ENCODE peak calls at places on chromosome 5, in six cellular contexts. J is brain microvascular endothelial cell, D is lower leg skin, Y is HCT116, V is fibroblast of mammary gland, F is A549. E is an unnamed sample.

GRCh38 chr5:141657937-141658545 is 6.8 kb upstream of the FCHSD1 start:
- DNase-seq in Y (peak; percentile 56), V (peak; percentile 98), D (no peak), F (peak; percentile 63), J (peak; percentile 95), E (no peak)

GRCh38 chr5:170498811-170499210 is 5.0 kb upstream of the KCNIP1 start:
- DNase-seq in Y (no peak), F (no peak), J (no peak), V (no peak), D (no peak), E (no peak)

GRCh38 chr5:146521403-146522106 is 5.6 kb upstream of the GPR151 start:
- DNase-seq in F (no peak), J (no peak), Y (no peak), V (no peak), D (no peak), E (no peak)

GRCh38 chr5:10987881-10988504 is 227.0 kb upstream of the DAP start:
- DNase-seq in V (peak; percentile 12), D (peak; percentile 36), F (peak; percentile 35), J (peak; percentile 25), Y (peak; percentile 42), E (no peak)

GRCh38 chr5:78367318-78367991 is 7.0 kb downstream of the SCAMP1 start:
- DNase-seq in J (no peak), V (no peak), D (no peak), Y (no peak), F (no peak), E (no peak)

GRCh38 chr5:135814254-135814653 is 20.2 kb upstream of the SLC25A48 start:
- DNase-seq in V (no peak), F (no peak), Y (no peak), D (no peak), J (no peak), E (no peak)

GRCh38 chr5:103587185-103587748 is 24.7 kb upstream of the NUDT12 start:
- DNase-seq in D (no peak), J (no peak), V (peak; percentile 32), F (no peak), Y (no peak), E (no peak)

GRCh38 chr5:65086234-65086886 is 317.6 kb downstream of the CWC27 start:
- DNase-seq in V (peak; percentile 21), J (peak; percentile 56), Y (no peak), F (no peak), D (no peak), E (no peak)

GRCh38 chr5:13809921-13810320 is 134.6 kb downstream of the DNAH5 start:
- DNase-seq in F (no peak), J (no peak), D (no peak), V (no peak), Y (no peak), E (no peak)

GRCh38 chr5:44441460-44441859 is 52.2 kb upstream of the FGF10 start:
- DNase-seq in F (no peak), J (no peak), Y (no peak), D (no peak), V (no peak), E (no peak)

GRCh38 chr5:54062958-54063357 is 247.4 kb downstream of the ARL15 start:
- DNase-seq in Y (no peak), J (peak; percentile 83), V (peak; percentile 52), D (no peak), F (no peak), E (no peak)

GRCh38 chr5:148290271-148291195 is 21.7 kb upstream of the SPINK7 start:
- DNase-seq in V (peak; percentile 13), D (no peak), F (no peak), J (peak; percentile 5), Y (peak; percentile 4), E (no peak)

GRCh38 chr5:59187772-59188347 is 605.0 kb downstream of the RAB3C start:
- DNase-seq in F (no peak), V (peak; percentile 56), J (peak; percentile 62), Y (no peak), D (no peak), E (no peak)

GRCh38 chr5:116428966-116429365 is 145.7 kb downstream of the SEMA6A start:
- DNase-seq in V (no peak), J (no peak), F (no peak), Y (no peak), D (no peak), E (no peak)

GRCh38 chr5:158727108-158727507 is 372.6 kb downstream of the EBF1 start:
- DNase-seq in Y (no peak), J (no peak), V (peak; percentile 84), F (no peak), D (no peak), E (no peak)

GRCh38 chr5:168350315-168350714 is 58.9 kb downstream of the WWC1 start:
- DNase-seq in V (no peak), Y (no peak), F (no peak), D (no peak), J (no peak), E (no peak)

GRCh38 chr5:67774796-67775195 is 440.8 kb upstream of the PIK3R1 start:
- DNase-seq in D (no peak), J (no peak), Y (no peak), F (no peak), V (no peak), E (no peak)

GRCh38 chr5:145975361-145976066 is 39.1 kb downstream of the SH3RF2 start:
- DNase-seq in V (peak; percentile 62), D (no peak), J (peak; percentile 96), Y (peak; percentile 86), F (no peak), E (no peak)

GRCh38 chr5:134503937-134504437 is 21.5 kb upstream of the JADE2 start:
- DNase-seq in V (peak; percentile 85), Y (no peak), J (no peak), F (no peak), D (no peak), E (peak; percentile 22)

GRCh38 chr5:2900360-2900759 is 148.9 kb upstream of the IRX2 start:
- DNase-seq in D (no peak), Y (no peak), J (no peak), F (no peak), V (no peak), E (no peak)

GRCh38 chr5:117893211-117893610 is 1095.1 kb downstream of the DTWD2 start:
- DNase-seq in Y (no peak), V (no peak), J (no peak), D (no peak), F (no peak), E (no peak)

GRCh38 chr5:151719228-151719861 is 32.6 kb upstream of the SPARC start:
- DNase-seq in Y (no peak), J (peak; percentile 69), F (no peak), V (peak; percentile 73), D (no peak), E (no peak)

GRCh38 chr5:126536874-126537273 is 58.1 kb downstream of the ALDH7A1 start:
- DNase-seq in Y (no peak), F (no peak), V (no peak), D (no peak), J (no peak), E (no peak)

GRCh38 chr5:111697215-111697614 is 59.8 kb downstream of the NREP start:
- DNase-seq in V (peak; percentile 58), J (no peak), D (no peak), Y (no peak), F (no peak), E (no peak)

GRCh38 chr5:137254153-137254552 is 245.0 kb downstream of the SPOCK1 start:
- DNase-seq in F (no peak), D (peak; percentile 40), V (peak; percentile 94), Y (no peak), J (no peak), E (no peak)

GRCh38 chr5:40929049-40929448 is 19.8 kb downstream of the C7 start:
- DNase-seq in Y (no peak), V (peak; percentile 33), J (no peak), F (no peak), D (no peak), E (no peak)

GRCh38 chr5:88813805-88814584 is 69.0 kb downstream of the MEF2C start:
- DNase-seq in J (peak; percentile 14), D (no peak), V (no peak), Y (no peak), F (no peak), E (no peak)

GRCh38 chr5:83518676-83519075 is 47.1 kb downstream of the VCAN start:
- DNase-seq in J (no peak), Y (no peak), F (no peak), V (peak; percentile 34), D (no peak), E (no peak)

GRCh38 chr5:150339841-150340240 is 17.7 kb upstream of the TCOF1 start:
- DNase-seq in V (no peak), J (no peak), Y (no peak), F (no peak), D (no peak), E (no peak)

DNA sequence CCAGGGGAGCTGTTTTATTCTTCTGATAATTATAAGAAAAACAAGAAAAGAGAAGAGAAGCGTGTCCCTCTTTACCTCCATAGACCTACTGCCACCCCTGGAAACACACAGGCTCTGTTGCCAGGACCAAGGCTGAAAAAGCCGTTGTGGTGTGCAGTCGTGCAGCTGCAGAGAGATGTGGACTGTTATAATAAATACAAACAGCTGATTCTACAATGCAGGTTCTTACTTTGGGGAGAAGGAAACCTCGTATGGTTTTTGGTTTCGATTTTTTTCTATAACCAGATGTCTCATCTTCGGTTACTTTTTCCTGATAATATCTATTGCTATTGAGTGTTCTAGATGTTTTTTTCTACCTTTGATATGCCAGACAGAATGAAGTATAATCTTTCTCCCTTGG is 28.1 kb downstream of the FYB1 start:
- DNase-seq in V (no peak), J (no peak), Y (no peak), F (no peak), D (no peak), E (no peak)
- H3K4me3 ChIP-seq in V (no peak overlapping the region), J (no peak overlapping the region), Y (no peak overlapping the region), F (no peak overlapping the region), D (no peak overlapping the region), E (no peak overlapping the region)

DNA sequence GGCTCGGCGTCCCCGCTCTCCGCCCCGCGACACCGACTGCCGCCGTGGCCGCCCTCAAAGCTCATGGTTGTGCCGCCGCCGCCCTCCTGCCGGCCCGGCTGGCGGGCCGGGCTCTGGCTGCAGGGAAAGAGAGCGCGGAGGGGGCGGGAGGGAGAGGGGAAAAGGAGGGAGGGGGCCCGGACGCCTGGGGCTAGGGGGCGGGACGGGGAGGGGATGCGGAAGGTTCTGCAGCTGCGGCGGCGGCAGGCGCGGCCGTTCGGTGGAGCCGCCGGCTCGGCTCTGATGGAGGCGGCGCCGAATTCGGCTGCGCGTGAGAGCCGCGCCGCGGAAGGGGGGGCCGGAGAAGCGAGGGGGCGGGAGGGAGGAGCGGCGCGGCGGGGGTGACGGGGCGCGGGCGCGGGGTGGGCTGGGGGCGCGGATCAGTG is at the start of gene MARCHF11:
- DNase-seq in V (no peak), J (no peak), D (no peak), F (no peak), Y (no peak), E (no peak)
- H3K4me3 ChIP-seq in V (no peak within 1 kb of the TSS), J (peak within 1 kb of the TSS; percentile 35), D (no peak within 1 kb of the TSS), F (no peak within 1 kb of the TSS), Y (no peak within 1 kb of the TSS), E (peak within 1 kb of the TSS; percentile 53)

DNA sequence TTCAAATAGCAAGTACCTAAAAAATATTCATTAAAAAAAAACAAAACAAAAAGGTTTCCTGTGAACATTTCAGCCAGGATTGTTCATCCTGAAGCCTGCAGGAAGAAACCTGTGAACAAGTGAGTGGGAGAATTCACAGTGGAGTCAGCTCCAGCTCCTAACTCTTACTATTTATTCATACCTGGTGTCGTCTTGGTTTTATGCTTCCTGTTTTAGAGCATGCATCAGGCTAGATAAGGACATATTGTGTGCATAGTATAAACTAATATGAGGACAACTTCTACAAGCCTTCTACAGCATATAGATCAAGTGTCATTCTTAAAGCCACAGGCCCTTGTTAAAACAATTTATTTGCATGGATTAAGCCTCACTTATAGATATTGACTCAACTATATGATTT is 169.9 kb downstream of the EFNA5 start:
- DNase-seq in Y (no peak), F (no peak), J (no peak), V (no peak), D (no peak), E (no peak)
- H3K4me3 ChIP-seq in Y (no peak overlapping the region), F (no peak overlapping the region), J (no peak overlapping the region), V (no peak overlapping the region), D (no peak overlapping the region), E (no peak overlapping the region)

GRCh38 chr5:140556438-140556837 is 835 bp downstream of the SRA1 start:
- DNase-seq in D (no peak), J (no peak), F (no peak), Y (no peak), V (peak; percentile 36), E (no peak)
- H3K4me3 ChIP-seq in D (peak overlapping the region; percentile 87), J (peak overlapping the region; percentile 84), F (peak overlapping the region; percentile 75), Y (peak overlapping the region; percentile 85), V (peak overlapping the region; percentile 84), E (peak overlapping the region; percentile 90)